ENCODE peak calls at places on chromosomes 3 and 15, in eight cellular contexts. S is NCI-H510A treated with DMSO at 0.1 percent for 48 hours; U is stimulated activated effector memory CD8-positive, alpha-beta T cell treated with anti-CD3 and anti-CD28 coated beads, Interleukin-12 subunit alpha, Interleukin-12 subunit beta, amount 100 ng/mL, for 72 hours; A is omental fat pad; Z is IMR-90; X is fibroblast of the conjunctiva; L is naive thymus-derived CD8-positive, alpha-beta T cell; Y is HEK293T. J is an unnamed sample.

GRCh38 chr3:150158974-150159625 is 188.4 kb upstream of the PFN2 start:
- DNase-seq in S (no peak), U (no peak), A (no peak), Z (peak), X (no peak), L (no peak), Y (no peak), J (peak)

GRCh38 chr3:107260221-107260620 is 117.0 kb upstream of the CCDC54 start:
- DNase-seq in S (no peak), U (no peak), A (no peak), Z (no peak), X (no peak), L (no peak), Y (no peak), J (no peak)

GRCh38 chr15:69279636-69280035 is 19.1 kb upstream of the PAQR5 start:
- DNase-seq in S (no peak), U (no peak), A (no peak), Z (no peak), X (no peak), L (no peak), Y (no peak), J (no peak)

GRCh38 chr3:81352867-81353266 is 408.6 kb downstream of the GBE1 start:
- DNase-seq in S (no peak), U (no peak), A (no peak), Z (peak), X (no peak), L (no peak), Y (peak), J (peak)

GRCh38 chr3:45623434-45623833 is 28.9 kb downstream of the LIMD1 start:
- DNase-seq in S (no peak), U (no peak), A (no peak), Z (no peak), X (no peak), L (no peak), Y (no peak), J (no peak)

GRCh38 chr3:172530566-172530965 is 7.3 kb upstream of the TNFSF10 start:
- DNase-seq in S (no peak), U (no peak), A (no peak), Z (peak), X (no peak), L (no peak), Y (no peak), J (no peak)

GRCh38 chr15:20352241-20353200 is 189.1 kb downstream of the GOLGA6L6 start:
- DNase-seq in S (no peak), U (no peak), A (no peak), Z (no peak), X (no peak), L (no peak), Y (no peak), J (no peak)

GRCh38 chr3:50165388-50166308 is 10.5 kb downstream of the SEMA3F start:
- DNase-seq in S (no peak), U (no peak), A (no peak), Z (peak), X (peak), L (no peak), Y (no peak), J (peak)

GRCh38 chr3:149776170-149776569 is 16.2 kb downstream of the ANKUB1 start:
- DNase-seq in S (no peak), U (no peak), A (no peak), Z (no peak), X (no peak), L (no peak), Y (no peak), J (no peak)

GRCh38 chr15:45254405-45255293 is 2.6 kb downstream of the SLC28A2 start:
- DNase-seq in S (no peak), U (no peak), A (no peak), Z (peak), X (no peak), L (no peak), Y (no peak), J (no peak)

GRCh38 chr15:101267320-101268104 is 9.8 kb downstream of the SELENOS start:
- DNase-seq in S (no peak), U (no peak), A (no peak), Z (peak), X (no peak), L (no peak), Y (no peak), J (peak)

GRCh38 chr3:39448506-39449233 is 18.8 kb upstream of the MOBP start:
- DNase-seq in S (no peak), U (no peak), A (no peak), Z (no peak), X (no peak), L (no peak), Y (no peak), J (no peak)

GRCh38 chr3:111963424-111963823 is 15.4 kb upstream of the ABHD10 start:
- DNase-seq in S (no peak), U (no peak), A (no peak), Z (peak), X (no peak), L (no peak), Y (no peak), J (peak)

GRCh38 chr15:66775127-66776105 is 73.4 kb downstream of the SMAD6 start:
- DNase-seq in S (no peak), U (no peak), A (no peak), Z (no peak), X (peak), L (no peak), Y (no peak), J (peak)

GRCh38 chr15:78364233-78364632 is 24.1 kb downstream of the CRABP1 start:
- DNase-seq in S (peak), U (no peak), A (no peak), Z (no peak), X (peak), L (no peak), Y (no peak), J (no peak)

GRCh38 chr3:134652409-134652831 is 1.6 kb upstream of the KY start:
- DNase-seq in S (no peak), U (peak), A (no peak), Z (peak), X (peak), L (no peak), Y (no peak), J (peak)

GRCh38 chr3:155217591-155217990 is 75.9 kb downstream of the STRIT1 start:
- DNase-seq in S (no peak), U (no peak), A (no peak), Z (peak), X (peak), L (no peak), Y (no peak), J (peak)

GRCh38 chr3:3023106-3023505 is 87.1 kb downstream of the IL5RA start:
- DNase-seq in S (peak), U (no peak), A (no peak), Z (no peak), X (no peak), L (no peak), Y (no peak), J (no peak)

GRCh38 chr15:101617390-101617965 is 34.7 kb downstream of the TM2D3 start:
- DNase-seq in S (no peak), U (peak), A (no peak), Z (no peak), X (no peak), L (no peak), Y (no peak), J (no peak)

GRCh38 chr15:71291723-71292122 is 176.5 kb downstream of the THSD4 start:
- DNase-seq in S (no peak), U (no peak), A (no peak), Z (no peak), X (no peak), L (no peak), Y (no peak), J (no peak)

GRCh38 chr3:129618901-129619671 is 12.6 kb upstream of the PLXND1 start:
- DNase-seq in S (no peak), U (no peak), A (no peak), Z (no peak), X (no peak), L (no peak), Y (no peak), J (no peak)

GRCh38 chr15:67746022-67746421 is 79.3 kb upstream of the SKOR1 start:
- DNase-seq in S (no peak), U (no peak), A (no peak), Z (peak), X (peak), L (no peak), Y (no peak), J (no peak)

GRCh38 chr3:124786491-124787241 is 56.4 kb downstream of the UMPS start:
- DNase-seq in S (no peak), U (no peak), A (no peak), Z (peak), X (no peak), L (no peak), Y (no peak), J (peak)

GRCh38 chr3:196585044-196585757 is 16.7 kb downstream of the FBXO45 start:
- DNase-seq in S (no peak), U (no peak), A (no peak), Z (no peak), X (no peak), L (no peak), Y (no peak), J (no peak)

GRCh38 chr3:111151438-111151837 is 79.8 kb downstream of the NECTIN3 start:
- DNase-seq in S (no peak), U (no peak), A (no peak), Z (peak), X (peak), L (no peak), Y (no peak), J (peak)

GRCh38 chr15:85692873-85693272 is 101.9 kb downstream of the KLHL25 start:
- DNase-seq in S (no peak), U (peak), A (no peak), Z (no peak), X (no peak), L (peak), Y (no peak), J (no peak)

GRCh38 chr3:8387591-8387990 is 114.0 kb upstream of the LMCD1 start:
- DNase-seq in S (no peak), U (no peak), A (no peak), Z (no peak), X (no peak), L (no peak), Y (no peak), J (no peak)

GRCh38 chr15:89499156-89499555 is 2.8 kb upstream of the RHCG start:
- DNase-seq in S (no peak), U (no peak), A (no peak), Z (no peak), X (no peak), L (no peak), Y (no peak), J (no peak)

GRCh38 chr3:151709847-151710246 is 23.9 kb upstream of the AADACL2 start:
- DNase-seq in S (no peak), U (no peak), A (no peak), Z (peak), X (no peak), L (no peak), Y (no peak), J (peak)

GRCh38 chr3:71103430-71103881 is 480.1 kb downstream of the FOXP1 start:
- DNase-seq in S (no peak), U (no peak), A (peak), Z (peak), X (peak), L (no peak), Y (no peak), J (peak)

GRCh38 chr3:71128951-71129350 is 454.6 kb downstream of the FOXP1 start:
- DNase-seq in S (no peak), U (no peak), A (no peak), Z (no peak), X (no peak), L (no peak), Y (no peak), J (no peak)